ENCODE peak calls at places on chromosomes 1 and 21, in eight cellular contexts. G is activated naive CD4-positive, alpha-beta T cell; I is GM04504; N is SW480; M is cardiac muscle cell; V is retina; S is pancreas; F is MCF 10A. Y is an unnamed sample.

GRCh38 chr1:27795601-27796000 is 22.6 kb downstream of the STX12 start:
- DNase-seq in G (no peak), I (no peak), N (no peak), M (no peak), V (no peak), S (no peak), F (no peak), Y (no peak)

GRCh38 chr1:6113116-6113515 is 67.0 kb downstream of the CHD5 start:
- DNase-seq in G (no peak), I (no peak), N (no peak), M (no peak), V (no peak), S (no peak), F (no peak), Y (no peak)

GRCh38 chr1:206495493-206496046 is 11.8 kb upstream of the RASSF5 start:
- DNase-seq in G (no peak), I (no peak), N (no peak), M (peak), V (no peak), S (no peak), F (no peak), Y (no peak)

GRCh38 chr1:45325816-45326506 is 734 bp upstream of the HPDL start:
- DNase-seq in G (no peak), I (no peak), N (no peak), M (peak), V (no peak), S (no peak), F (no peak), Y (no peak)

GRCh38 chr1:101181930-101182329 is 54.9 kb upstream of the S1PR1 start:
- DNase-seq in G (no peak), I (no peak), N (no peak), M (no peak), V (no peak), S (no peak), F (no peak), Y (no peak)

GRCh38 chr1:67020304-67020703 is 33.6 kb downstream of the SLC35D1 start:
- DNase-seq in G (no peak), I (no peak), N (no peak), M (peak), V (no peak), S (no peak), F (peak), Y (no peak)

GRCh38 chr1:201192478-201192804 is 1.8 kb downstream of the IGFN1 start:
- DNase-seq in G (no peak), I (no peak), N (no peak), M (peak), V (no peak), S (no peak), F (no peak), Y (no peak)

GRCh38 chr1:97396463-97396862 is 524.4 kb downstream of the DPYD start:
- DNase-seq in G (no peak), I (peak), N (no peak), M (no peak), V (no peak), S (no peak), F (no peak), Y (no peak)

GRCh38 chr21:45977396-45977795 is 4.2 kb upstream of the COL6A1 start:
- DNase-seq in G (no peak), I (no peak), N (no peak), M (peak), V (peak), S (peak), F (no peak), Y (no peak)

GRCh38 chr1:83011270-83011669 is 987.7 kb downstream of the TTLL7 start:
- DNase-seq in G (no peak), I (no peak), N (no peak), M (no peak), V (no peak), S (no peak), F (no peak), Y (no peak)

GRCh38 chr1:242025681-242026080 is 26.8 kb upstream of the MAP1LC3C start:
- DNase-seq in G (no peak), I (no peak), N (no peak), M (no peak), V (peak), S (no peak), F (no peak), Y (no peak)

GRCh38 chr21:42630626-42631025 is 22.8 kb upstream of the PDE9A start:
- DNase-seq in G (no peak), I (no peak), N (no peak), M (no peak), V (no peak), S (no peak), F (no peak), Y (no peak)

GRCh38 chr1:28173980-28174297 is 2.6 kb downstream of the PTAFR start:
- DNase-seq in G (no peak), I (no peak), N (no peak), M (no peak), V (no peak), S (no peak), F (no peak), Y (no peak)

GRCh38 chr1:159991513-159991912 is 37.5 kb upstream of the SLAMF9 start:
- DNase-seq in G (no peak), I (no peak), N (no peak), M (peak), V (no peak), S (no peak), F (peak), Y (no peak)

GRCh38 chr21:33478858-33479678 is 706 bp downstream of the TMEM50B start:
- DNase-seq in G (peak), I (no peak), N (peak), M (peak), V (peak), S (peak), F (peak), Y (no peak)

GRCh38 chr1:85295654-85296053 is 19.2 kb upstream of the BCL10 start:
- DNase-seq in G (no peak), I (no peak), N (no peak), M (no peak), V (no peak), S (no peak), F (no peak), Y (no peak)

GRCh38 chr1:8473892-8474300 is 156.0 kb downstream of the SLC45A1 start:
- DNase-seq in G (no peak), I (no peak), N (no peak), M (no peak), V (no peak), S (no peak), F (no peak), Y (no peak)

GRCh38 chr1:218439541-218440295 is 94.6 kb downstream of the TGFB2 start:
- DNase-seq in G (no peak), I (no peak), N (no peak), M (peak), V (no peak), S (no peak), F (no peak), Y (no peak)

GRCh38 chr1:236141447-236142357 is 637 bp upstream of the GPR137B start:
- DNase-seq in G (peak), I (no peak), N (peak), M (peak), V (peak), S (peak), F (peak), Y (no peak)

GRCh38 chr1:31785020-31785946 is 21.1 kb upstream of the ADGRB2 start:
- DNase-seq in G (no peak), I (no peak), N (no peak), M (no peak), V (no peak), S (peak), F (no peak), Y (no peak)

GRCh38 chr1:206050655-206051235 is 2.2 kb upstream of the RHEX start:
- DNase-seq in G (no peak), I (no peak), N (no peak), M (no peak), V (no peak), S (no peak), F (peak), Y (no peak)

GRCh38 chr1:11272544-11272841 is 505 bp upstream of the UBIAD1 start:
- DNase-seq in G (no peak), I (no peak), N (no peak), M (no peak), V (peak), S (no peak), F (no peak), Y (no peak)

GRCh38 chr1:26049531-26050254 is 3.8 kb upstream of the SLC30A2 start:
- DNase-seq in G (no peak), I (no peak), N (no peak), M (no peak), V (no peak), S (no peak), F (no peak), Y (no peak)

GRCh38 chr1:15180189-15180588 is 26.6 kb downstream of the TMEM51 start:
- DNase-seq in G (no peak), I (no peak), N (no peak), M (no peak), V (no peak), S (peak), F (no peak), Y (no peak)

GRCh38 chr21:42234464-42235241 is 15.7 kb downstream of the ABCG1 start:
- DNase-seq in G (peak), I (no peak), N (peak), M (peak), V (peak), S (peak), F (peak), Y (no peak)

GRCh38 chr21:17688912-17689874 is 76.5 kb upstream of the BTG3 start:
- DNase-seq in G (peak), I (no peak), N (peak), M (peak), V (no peak), S (peak), F (peak), Y (no peak)

GRCh38 chr1:116847688-116848531 is 61.8 kb upstream of the PTGFRN start:
- DNase-seq in G (no peak), I (peak), N (no peak), M (peak), V (no peak), S (no peak), F (no peak), Y (peak)